ENCODE peak calls at places on chromosomes 16 and 17, in four cellular contexts. U is HCT116; W is naive thymus-derived CD4-positive, alpha-beta T cell; L is right lobe of liver. C is an unnamed sample.

GRCh38 chr17:82920715-82921114 is 80.9 kb upstream of the ZNF750 start:
- DNase-seq in U (no peak), W (no peak), L (no peak), C (peak; percentile 61)

GRCh38 chr16:11788914-11789313 is 8.1 kb downstream of the ZC3H7A start:
- DNase-seq in U (no peak), W (no peak), L (no peak), C (no peak)

GRCh38 chr16:53445534-53445933 is 11.3 kb downstream of the RBL2 start:
- DNase-seq in U (no peak), W (no peak), L (no peak), C (no peak)

GRCh38 chr17:16491131-16491702 is 776 bp downstream of the LRRC75A start:
- DNase-seq in U (no peak), W (no peak), L (no peak), C (no peak)

GRCh38 chr16:27312580-27313421 is 973 bp upstream of the IL4R start:
- DNase-seq in U (no peak), W (no peak), L (peak; percentile 40), C (peak; percentile 38)

GRCh38 chr17:50461550-50462132 is 7.0 kb downstream of the CHAD start:
- DNase-seq in U (no peak), W (no peak), L (no peak), C (no peak)

GRCh38 chr17:33262724-33263123 is 30.4 kb downstream of the ASIC2 start:
- DNase-seq in U (no peak), W (no peak), L (no peak), C (no peak)

GRCh38 chr17:81636505-81637288 is at the start of the genes NPLOC4 and TSPAN10:
- DNase-seq in U (peak; percentile 71), W (peak; percentile 73), L (peak; percentile 86), C (peak; percentile 95)

GRCh38 chr17:10268005-10268404 is 69.6 kb upstream of the GAS7 start:
- DNase-seq in U (no peak), W (no peak), L (no peak), C (no peak)

GRCh38 chr17:7217113-7217987 is 2.3 kb downstream of the DLG4 start:
- DNase-seq in U (no peak), W (no peak), L (no peak), C (peak; percentile 87)

GRCh38 chr16:64590516-64590915 is 531.3 kb downstream of the CDH11 start:
- DNase-seq in U (no peak), W (no peak), L (no peak), C (no peak)

GRCh38 chr16:82999711-83000110 is 372.9 kb downstream of the CDH13 start:
- DNase-seq in U (no peak), W (no peak), L (no peak), C (no peak)

GRCh38 chr17:58242171-58242784 is 3.9 kb downstream of the LPO start:
- DNase-seq in U (no peak), W (no peak), L (no peak), C (no peak)

GRCh38 chr17:16419074-16419928 is 3.9 kb downstream of the TRPV2 start:
- DNase-seq in U (no peak), W (no peak), L (no peak), C (no peak)

GRCh38 chr17:82278786-82279379 is 5.4 kb upstream of the CSNK1D start:
- DNase-seq in U (no peak), W (no peak), L (no peak), C (peak; percentile 45)

GRCh38 chr17:79559111-79559887 is 51.6 kb downstream of the RBFOX3 start:
- DNase-seq in U (no peak), W (no peak), L (no peak), C (no peak)

GRCh38 chr17:8210761-8211458 is 535 bp upstream of the AURKB start:
- DNase-seq in U (no peak), W (no peak), L (no peak), C (no peak)

GRCh38 chr16:27625050-27625697 is 75.2 kb downstream of the KATNIP start:
- DNase-seq in U (no peak), W (no peak), L (no peak), C (no peak)

GRCh38 chr17:21029032-21029431 is 13.8 kb downstream of the USP22 start:
- DNase-seq in U (no peak), W (no peak), L (peak; percentile 23), C (no peak)

GRCh38 chr17:28549274-28550132 is 2.9 kb downstream of the UNC119 start:
- DNase-seq in U (no peak), W (peak; percentile 72), L (no peak), C (peak; percentile 56)

GRCh38 chr17:78979780-78980623 is at the start of gene LGALS3BP:
- DNase-seq in U (peak; percentile 70), W (peak; percentile 51), L (peak; percentile 65), C (peak; percentile 93)

GRCh38 chr16:73166394-73166971 is 118.6 kb upstream of the ZFHX3 start:
- DNase-seq in U (no peak), W (no peak), L (no peak), C (no peak)

GRCh38 chr17:82528484-82529265 is 9.1 kb downstream of the FOXK2 start:
- DNase-seq in U (peak; percentile 31), W (no peak), L (peak; percentile 77), C (no peak)

GRCh38 chr17:6959700-6960099 is 36.1 kb upstream of the ALOX12 start:
- DNase-seq in U (no peak), W (no peak), L (no peak), C (no peak)

GRCh38 chr17:82875418-82875856 is 35.6 kb upstream of the ZNF750 start:
- DNase-seq in U (no peak), W (no peak), L (no peak), C (peak; percentile 78)

GRCh38 chr16:27726621-27727275 is 176.8 kb downstream of the KATNIP start:
- DNase-seq in U (no peak), W (no peak), L (no peak), C (peak; percentile 46)

GRCh38 chr16:14337303-14338191 is 266.4 kb downstream of the MRTFB start:
- DNase-seq in U (no peak), W (no peak), L (peak; percentile 90), C (no peak)

GRCh38 chr16:66446737-66447136 is 19.6 kb downstream of the BEAN1 start:
- DNase-seq in U (no peak), W (no peak), L (peak; percentile 81), C (no peak)
- H3K4me1 ChIP-seq in U (no peaks in the 10 kb centered on the region), W (no peaks in the 10 kb centered on the region), L (peaks cover 5% of the 10 kb centered on the region), C (no peaks in the 10 kb centered on the region)

GRCh38 chr17:77706938-77707337 is 251.6 kb upstream of the TNRC6C start:
- DNase-seq in U (no peak), W (no peak), L (no peak), C (no peak)
- H3K9me3 ChIP-seq in U (peaks cover 25% of the 10 kb centered on the region), W (no peaks in the 10 kb centered on the region), L (no peaks in the 10 kb centered on the region), C (peaks cover 3% of the 10 kb centered on the region)

DNA sequence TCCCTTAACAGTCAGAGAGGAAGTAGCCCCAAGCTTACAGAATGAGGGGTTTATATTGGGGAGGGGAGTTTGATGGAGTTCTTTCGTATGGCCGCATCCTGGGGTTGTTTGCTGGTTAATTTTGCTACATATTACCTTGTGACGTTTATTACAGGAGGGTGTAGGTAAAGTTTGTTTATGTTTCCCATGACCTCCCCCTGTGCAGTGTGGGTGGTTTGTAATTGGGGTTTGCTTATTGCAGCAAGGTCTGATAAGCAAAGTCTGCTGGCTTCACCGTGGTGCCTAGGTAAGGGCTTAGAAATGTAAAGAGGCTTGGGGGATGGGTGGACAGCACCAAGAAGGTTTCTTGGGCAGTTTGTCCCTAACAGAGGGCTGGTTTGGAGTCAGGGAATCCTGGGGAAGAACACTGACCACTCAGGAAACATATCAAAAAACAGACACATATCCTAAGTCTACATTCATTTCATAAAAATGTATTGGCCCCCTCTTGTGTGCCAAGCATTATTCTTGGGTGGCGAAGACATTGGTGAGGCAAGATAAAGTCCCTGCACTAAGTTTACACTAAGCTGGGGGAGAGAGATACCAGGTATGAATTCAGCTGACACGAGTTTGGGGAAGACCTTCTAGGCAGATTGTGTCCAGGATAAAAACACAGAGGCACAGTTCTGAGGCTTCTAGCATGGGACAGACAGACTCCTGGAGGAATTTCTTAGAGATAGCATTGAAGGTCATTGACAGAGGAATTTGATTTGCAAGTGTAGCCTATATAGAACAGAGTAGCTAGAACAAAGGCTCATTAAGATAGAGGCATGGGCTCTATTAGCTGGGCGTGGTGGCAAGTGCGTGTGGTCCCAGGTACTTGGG is 9.6 kb downstream of the ZNF764 start:
- DNase-seq in U (no peak), W (no peak), L (no peak), C (no peak)
- H3K27ac ChIP-seq in U (no peak overlapping the region), W (no peak overlapping the region), L (no peak overlapping the region), C (no peak overlapping the region)

GRCh38 chr16:23357761-23358290 is 55.7 kb downstream of the SCNN1B start:
- DNase-seq in U (no peak), W (no peak), L (no peak), C (peak; percentile 12)
- H3K4me1 ChIP-seq in U (no peaks in the 10 kb centered on the region), W (no peaks in the 10 kb centered on the region), L (no peaks in the 10 kb centered on the region), C (peaks cover 3% of the 10 kb centered on the region)

GRCh38 chr17:22707626-22708025 is 1015.3 kb downstream of the KCNJ18 start:
- DNase-seq in U (no peak), W (no peak), L (no peak), C (no peak)
- H3K9me3 ChIP-seq in U (no peaks in the 10 kb centered on the region), W (no peaks in the 10 kb centered on the region), L (no peaks in the 10 kb centered on the region), C (no peaks in the 10 kb centered on the region)

GRCh38 chr16:13012591-13012990 is 111.2 kb downstream of the SHISA9 start:
- DNase-seq in U (no peak), W (no peak), L (no peak), C (no peak)
- H3K27ac ChIP-seq in U (no peak overlapping the region), W (no peak overlapping the region), L (no peak overlapping the region), C (no peak overlapping the region)

C was measured in kidney.